ENCODE peak calls at places on chromosomes 16 and 17, in eight cellular contexts. P is AG04450; K is endothelial cell; C is GM23338; S is uterus; W is adrenal gland; N is CD8-positive, alpha-beta T cell; G is left ventricle myocardium inferior. Y is an unnamed sample.

GRCh38 chr17:28494445-28495188 is 11.5 kb upstream of the FOXN1 start:
- DNase-seq in N (peak; percentile 60), G (peak; percentile 66), S (peak; percentile 51), W (peak; percentile 78), P (peak; percentile 13), K (peak; percentile 87), C (peak; percentile 86), Y (peak; percentile 87)

GRCh38 chr17:45850468-45850867 is 5.8 kb downstream of the SPPL2C start:
- DNase-seq in S (no peak), C (no peak), K (no peak), N (no peak), P (no peak), W (no peak), G (no peak), Y (no peak)

GRCh38 chr17:82901836-82902235 is 62.0 kb upstream of the ZNF750 start:
- DNase-seq in C (no peak), K (no peak), P (no peak), G (no peak), W (no peak), S (no peak), N (no peak), Y (no peak)

GRCh38 chr17:56290486-56291118 is 137.3 kb downstream of the ANKFN1 start:
- DNase-seq in N (no peak), G (no peak), S (no peak), C (no peak), W (no peak), K (no peak), P (no peak), Y (no peak)

GRCh38 chr17:31321481-31321880 is at the start of gene EVI2A:
- DNase-seq in N (peak; percentile 57), W (no peak), P (no peak), G (no peak), S (no peak), K (no peak), C (peak; percentile 20), Y (no peak)

GRCh38 chr17:8728991-8729390 is 15.6 kb downstream of the CCDC42 start:
- DNase-seq in N (no peak), K (no peak), S (no peak), C (peak; percentile 21), P (no peak), G (no peak), W (no peak), Y (no peak)

GRCh38 chr16:86457621-86458456 is 52.5 kb upstream of the FOXF1 start:
- DNase-seq in K (no peak), G (no peak), P (peak; percentile 94), N (no peak), S (no peak), C (no peak), W (no peak), Y (no peak)

GRCh38 chr17:72976971-72977767 is 115.3 kb downstream of the SLC39A11 start:
- DNase-seq in N (no peak), C (no peak), W (peak; percentile 44), P (peak; percentile 68), G (peak; percentile 38), S (peak; percentile 23), K (no peak), Y (peak; percentile 28)

GRCh38 chr17:6786618-6787017 is 10.6 kb downstream of the FBXO39 start:
- DNase-seq in N (no peak), G (no peak), S (no peak), W (no peak), K (no peak), C (no peak), P (peak; percentile 13), Y (peak; percentile 41)

GRCh38 chr17:6660765-6661463 is 9.4 kb downstream of the C17orf100 start:
- DNase-seq in S (no peak), K (no peak), C (no peak), W (no peak), G (no peak), N (no peak), P (no peak), Y (no peak)

GRCh38 chr17:43667506-43668438 is 6.0 kb upstream of the MEOX1 start:
- DNase-seq in W (no peak), G (no peak), N (no peak), K (no peak), C (no peak), P (no peak), S (no peak), Y (no peak)

GRCh38 chr17:4509402-4509801 is 10.7 kb downstream of the SPNS2 start:
- DNase-seq in K (no peak), C (no peak), G (no peak), N (no peak), P (no peak), S (no peak), W (no peak), Y (no peak)

GRCh38 chr17:35080536-35080935 is 17.0 kb upstream of the RFFL start:
- DNase-seq in P (no peak), W (no peak), N (no peak), S (no peak), C (no peak), K (no peak), G (no peak), Y (no peak)

GRCh38 chr16:81807767-81808166 is 28.7 kb downstream of the PLCG2 start:
- DNase-seq in N (no peak), S (no peak), K (no peak), G (no peak), C (no peak), W (no peak), P (no peak), Y (no peak)

GRCh38 chr17:67399676-67400075 is 22.6 kb downstream of the PITPNC1 start:
- DNase-seq in C (no peak), K (no peak), S (no peak), N (no peak), P (no peak), W (no peak), G (no peak), Y (no peak)

GRCh38 chr16:24015923-24016322 is 180.1 kb downstream of the PRKCB start:
- DNase-seq in C (peak; percentile 15), K (no peak), S (no peak), P (no peak), G (no peak), N (no peak), W (no peak), Y (no peak)

GRCh38 chr17:31700973-31701372 is 158.1 kb downstream of the COPRS start:
- DNase-seq in P (no peak), W (no peak), K (no peak), G (no peak), N (no peak), S (no peak), C (no peak), Y (no peak)

GRCh38 chr16:24978370-24978914 is 36.7 kb downstream of the ARHGAP17 start:
- DNase-seq in P (no peak), C (no peak), W (no peak), S (no peak), K (no peak), N (no peak), G (no peak), Y (no peak)

DNA sequence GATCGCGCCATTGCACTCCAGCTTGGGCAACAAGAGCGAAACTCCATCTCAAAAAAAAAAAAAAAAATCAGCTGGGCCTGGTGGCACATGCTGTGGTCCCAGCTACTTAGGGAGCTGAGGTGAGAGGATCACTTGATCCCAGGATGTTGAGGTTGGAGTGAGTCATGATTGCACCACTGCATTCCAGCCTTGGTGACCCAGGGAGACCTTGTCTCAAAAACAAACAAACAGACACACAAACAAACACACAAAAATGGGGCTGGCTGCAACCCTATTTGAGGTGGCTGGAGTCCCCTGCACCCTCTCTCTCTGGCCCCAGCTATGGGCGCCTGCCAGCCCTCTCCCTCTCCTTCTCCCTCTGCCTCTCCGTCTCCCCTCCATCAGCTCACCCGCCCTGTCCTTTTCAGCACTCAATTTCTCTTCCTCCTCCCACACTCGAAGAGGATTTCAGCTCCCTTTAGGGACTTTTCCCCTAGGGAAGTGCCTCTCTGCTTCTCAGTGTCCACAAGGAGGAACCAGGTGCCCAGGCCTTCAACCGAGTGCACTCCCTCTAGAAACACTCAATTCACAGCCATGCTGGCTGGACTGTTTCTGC is 17.5 kb upstream of the TFAP4 start:
- DNase-seq in W (no peak), P (no peak), C (peak; percentile 60), K (no peak), G (no peak), S (no peak), N (no peak), Y (peak; percentile 50)
- TF ChIP-seq CTCF in W (peak; percentile 14), P (peak; percentile 45), C (no peak), K (no peak), G (no peak), S (no peak), N (no peak), Y (peak; percentile 49)

GRCh38 chr17:41939044-41939695 is 8.8 kb downstream of the ODAD4 start:
- DNase-seq in W (no peak), N (no peak), S (no peak), C (no peak), G (no peak), K (no peak), P (no peak), Y (no peak)

GRCh38 chr17:41941158-41941557 is 10.7 kb downstream of the ODAD4 start:
- DNase-seq in C (no peak), P (no peak), N (no peak), W (no peak), S (no peak), K (no peak), G (no peak), Y (no peak)

GRCh38 chr17:41942626-41943025 is 12.2 kb downstream of the ODAD4 start:
- DNase-seq in W (no peak), C (no peak), S (no peak), P (no peak), K (no peak), G (no peak), N (no peak), Y (no peak)

GRCh38 chr17:41944943-41945342 is 14.5 kb downstream of the ODAD4 start:
- DNase-seq in W (no peak), K (no peak), C (no peak), G (no peak), N (no peak), P (no peak), S (no peak), Y (no peak)

GRCh38 chr17:41943492-41943891 is 13.1 kb downstream of the ODAD4 start:
- DNase-seq in K (no peak), N (no peak), W (no peak), G (no peak), C (no peak), P (no peak), S (no peak), Y (no peak)
- TF ChIP-seq CTCF in K (no peak), N (no peak), W (no peak), G (no peak), C (no peak), P (no peak), S (no peak), Y (no peak)

DNA sequence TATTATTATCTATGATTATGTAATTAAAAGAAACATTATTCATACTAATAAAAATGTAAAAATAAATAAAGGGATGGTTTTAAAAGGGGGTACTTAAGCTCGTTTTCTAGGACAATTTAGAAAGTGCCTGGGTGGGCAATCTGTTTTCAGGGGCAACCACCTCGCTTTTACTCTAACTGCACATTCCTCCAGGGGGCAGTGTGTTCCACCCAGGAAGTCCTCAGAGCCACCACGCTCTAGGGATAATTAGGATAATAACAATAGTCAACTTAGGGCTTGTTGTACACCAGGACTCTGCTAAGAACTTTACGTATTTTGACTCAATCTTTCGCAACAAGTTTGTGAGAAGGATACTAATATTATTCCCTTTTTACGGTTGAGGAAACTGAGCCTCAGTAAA is 396.7 kb upstream of the MAF start:
- DNase-seq in S (no peak), N (no peak), K (no peak), G (no peak), P (peak; percentile 2), C (peak; percentile 60), W (no peak), Y (no peak)
- TF ChIP-seq CTCF in S (no peak), N (no peak), K (peak; percentile 41), G (peak; percentile 35), P (peak; percentile 70), C (peak; percentile 72), W (peak; percentile 32), Y (no peak)

GRCh38 chr17:488993-489757 is 136.6 kb upstream of the RPH3AL start:
- DNase-seq in K (peak; percentile 28), W (no peak), P (no peak), G (no peak), N (no peak), S (no peak), C (peak; percentile 54), Y (no peak)
- TF ChIP-seq CTCF in K (no peak), W (no peak), P (no peak), G (no peak), N (no peak), S (no peak), C (no peak), Y (no peak)

Y was measured in RWPE1.